ENCODE peak calls at places on chromosome 2, in eight cellular contexts. Y is hepatocyte, N is NCI-H446, P is aorta, F is T47D, A is HEK293T, S is NCI-H226, T is T-helper 17 cell. K is an unnamed sample.

GRCh38 chr2:10406016-10406415 is 42.1 kb downstream of the ODC1 start:
- DNase-seq in F (no peak), T (no peak), P (no peak), A (no peak), N (no peak), S (no peak), Y (no peak), K (no peak)

GRCh38 chr2:191748528-191749180 is 70.7 kb downstream of the NABP1 start:
- DNase-seq in T (no peak), N (no peak), A (no peak), P (no peak), F (no peak), Y (no peak), S (peak; percentile 45), K (no peak)

GRCh38 chr2:240464514-240465241 is 29.2 kb downstream of the GPC1 start:
- DNase-seq in N (no peak), T (peak; percentile 9), F (no peak), Y (peak; percentile 3), S (no peak), P (peak; percentile 38), A (no peak), K (no peak)

GRCh38 chr2:29528891-29529520 is 392.4 kb downstream of the ALK start:
- DNase-seq in P (peak; percentile 48), N (no peak), Y (peak; percentile 53), F (no peak), S (no peak), A (no peak), T (no peak), K (peak; percentile 77)

GRCh38 chr2:159146930-159147666 is 139.4 kb downstream of the WDSUB1 start:
- DNase-seq in F (no peak), A (no peak), S (peak; percentile 70), P (no peak), Y (no peak), N (peak; percentile 27), T (no peak), K (peak; percentile 87)

GRCh38 chr2:127454595-127455565 is 36.7 kb downstream of the PROC start:
- DNase-seq in F (no peak), Y (peak; percentile 84), P (no peak), T (no peak), N (no peak), S (no peak), A (no peak), K (no peak)

GRCh38 chr2:45759310-45759851 is 107.9 kb downstream of the PRKCE start:
- DNase-seq in S (no peak), N (peak; percentile 39), P (no peak), T (no peak), Y (peak; percentile 34), F (no peak), A (no peak), K (peak; percentile 63)

GRCh38 chr2:234592541-234592940 is 95.7 kb upstream of the ARL4C start:
- DNase-seq in Y (no peak), T (no peak), F (no peak), A (no peak), N (no peak), P (no peak), S (no peak), K (no peak)

GRCh38 chr2:101255501-101255900 is 2.8 kb downstream of the CNOT11 start:
- DNase-seq in N (no peak), S (peak; percentile 33), A (no peak), P (no peak), Y (no peak), T (no peak), F (no peak), K (no peak)

GRCh38 chr2:239671471-239671870 is 270.7 kb upstream of the HDAC4 start:
- DNase-seq in S (no peak), Y (no peak), A (no peak), P (no peak), N (no peak), T (no peak), F (no peak), K (no peak)